ENCODE peak calls at places on chromosomes 13 and 19, in six cellular contexts. T, A, K, Q, E and G are unnamed samples.

GRCh38 chr19:33052352-33052972 is 12.2 kb downstream of the RHPN2 start:
- DNase-seq in Q (no peak), K (no peak), E (no peak), T (no peak), A (no peak), G (no peak)

GRCh38 chr13:74388626-74389025 is 254.4 kb upstream of the KLF12 start:
- DNase-seq in A (no peak), Q (no peak), K (no peak), T (no peak), E (no peak), G (no peak)

GRCh38 chr19:38894968-38895367 is 4.5 kb downstream of the SIRT2 start:
- DNase-seq in Q (no peak), E (no peak), T (no peak), A (no peak), K (no peak), G (no peak)

GRCh38 chr19:35846038-35846668 is 6.2 kb downstream of the NPHS1 start:
- DNase-seq in A (no peak), Q (no peak), K (no peak), E (no peak), T (no peak), G (no peak)

GRCh38 chr19:5705552-5705951 is 14.4 kb downstream of the LONP1 start:
- DNase-seq in A (no peak), K (no peak), Q (no peak), T (no peak), E (no peak), G (no peak)

GRCh38 chr13:33976965-33977364 is 159.0 kb downstream of the RFC3 start:
- DNase-seq in A (no peak), T (no peak), K (no peak), E (no peak), Q (no peak), G (no peak)

GRCh38 chr19:38425810-38426466 is at the start of gene RASGRP4:
- DNase-seq in Q (peak; percentile 57), A (no peak), K (peak; percentile 66), E (no peak), T (no peak), G (peak; percentile 53)

GRCh38 chr13:39538826-39539555 is 64.0 kb downstream of the LHFPL6 start:
- DNase-seq in Q (no peak), E (peak; percentile 38), A (no peak), K (no peak), T (no peak), G (no peak)

GRCh38 chr19:35110974-35111373 is 4.6 kb upstream of the FXYD3 start:
- DNase-seq in K (no peak), T (no peak), A (no peak), E (no peak), Q (no peak), G (no peak)

GRCh38 chr19:39145180-39145953 is 19.8 kb downstream of the PAK4 start:
- DNase-seq in Q (peak; percentile 54), E (no peak), A (no peak), K (no peak), T (no peak), G (no peak)

GRCh38 chr19:9727644-9728043 is 40.9 kb downstream of the ZNF846 start:
- DNase-seq in E (no peak), T (no peak), Q (no peak), K (no peak), A (no peak), G (no peak)

GRCh38 chr13:96650301-96650886 is 343.9 kb downstream of the OXGR1 start:
- DNase-seq in E (no peak), K (no peak), Q (no peak), T (no peak), A (peak; percentile 58), G (peak; percentile 4)

GRCh38 chr19:32403291-32403995 is 2.1 kb upstream of the DPY19L3 start:
- DNase-seq in Q (no peak), A (no peak), E (no peak), T (no peak), K (no peak), G (no peak)

GRCh38 chr19:34838753-34839431 is 65.9 kb upstream of the ZNF599 start:
- DNase-seq in E (no peak), A (peak; percentile 21), T (peak; percentile 47), Q (peak; percentile 26), K (no peak), G (no peak)

GRCh38 chr13:51000576-51001260 is 91.1 kb downstream of the RNASEH2B start:
- DNase-seq in A (no peak), T (no peak), E (peak; percentile 11), K (peak; percentile 82), Q (peak; percentile 44), G (no peak)

GRCh38 chr19:294819-295686 is 3.9 kb upstream of the PLPP2 start:
- DNase-seq in A (no peak), T (peak; percentile 72), E (no peak), Q (no peak), K (peak; percentile 52), G (peak; percentile 77)

GRCh38 chr13:33228645-33229445 is 56.7 kb downstream of the STARD13 start:
- DNase-seq in Q (no peak), A (peak; percentile 71), T (no peak), K (no peak), E (no peak), G (peak; percentile 60)

GRCh38 chr19:50889638-50890037 is 16.4 kb downstream of the KLK2 start:
- DNase-seq in A (no peak), K (no peak), E (no peak), T (no peak), Q (no peak), G (no peak)

GRCh38 chr19:55070755-55071502 is 4.7 kb upstream of the EPS8L1 start:
- DNase-seq in T (no peak), Q (no peak), A (no peak), E (peak; percentile 11), K (no peak), G (no peak)

GRCh38 chr13:34410653-34411052 is 531.4 kb upstream of the NBEA start:
- DNase-seq in A (no peak), K (no peak), T (no peak), Q (no peak), E (no peak), G (no peak)

GRCh38 chr13:97212540-97213146 is 9.5 kb upstream of the MBNL2 start:
- DNase-seq in T (peak; percentile 23), K (no peak), E (no peak), A (peak; percentile 56), Q (no peak), G (peak; percentile 20)

GRCh38 chr13:37068962-37069361 is 9.5 kb upstream of the SUPT20H start:
- DNase-seq in Q (no peak), K (no peak), A (peak; percentile 15), E (no peak), T (no peak), G (no peak)

GRCh38 chr13:23399254-23399796 is 34.2 kb downstream of the SACS start:
- DNase-seq in Q (no peak), E (no peak), K (no peak), T (no peak), A (no peak), G (no peak)

GRCh38 chr19:52112624-52113023 is 17.1 kb upstream of the ZNF841 start:
- DNase-seq in K (no peak), Q (no peak), E (no peak), T (no peak), A (no peak), G (no peak)

GRCh38 chr13:55649485-55649884 is 1491.2 kb upstream of the PRR20A start:
- DNase-seq in E (no peak), Q (no peak), T (no peak), A (no peak), K (no peak), G (no peak)
- TF ChIP-seq CTCF in E (no peak), Q (no peak), T (no peak), A (no peak), K (no peak), G (no peak)

DNA sequence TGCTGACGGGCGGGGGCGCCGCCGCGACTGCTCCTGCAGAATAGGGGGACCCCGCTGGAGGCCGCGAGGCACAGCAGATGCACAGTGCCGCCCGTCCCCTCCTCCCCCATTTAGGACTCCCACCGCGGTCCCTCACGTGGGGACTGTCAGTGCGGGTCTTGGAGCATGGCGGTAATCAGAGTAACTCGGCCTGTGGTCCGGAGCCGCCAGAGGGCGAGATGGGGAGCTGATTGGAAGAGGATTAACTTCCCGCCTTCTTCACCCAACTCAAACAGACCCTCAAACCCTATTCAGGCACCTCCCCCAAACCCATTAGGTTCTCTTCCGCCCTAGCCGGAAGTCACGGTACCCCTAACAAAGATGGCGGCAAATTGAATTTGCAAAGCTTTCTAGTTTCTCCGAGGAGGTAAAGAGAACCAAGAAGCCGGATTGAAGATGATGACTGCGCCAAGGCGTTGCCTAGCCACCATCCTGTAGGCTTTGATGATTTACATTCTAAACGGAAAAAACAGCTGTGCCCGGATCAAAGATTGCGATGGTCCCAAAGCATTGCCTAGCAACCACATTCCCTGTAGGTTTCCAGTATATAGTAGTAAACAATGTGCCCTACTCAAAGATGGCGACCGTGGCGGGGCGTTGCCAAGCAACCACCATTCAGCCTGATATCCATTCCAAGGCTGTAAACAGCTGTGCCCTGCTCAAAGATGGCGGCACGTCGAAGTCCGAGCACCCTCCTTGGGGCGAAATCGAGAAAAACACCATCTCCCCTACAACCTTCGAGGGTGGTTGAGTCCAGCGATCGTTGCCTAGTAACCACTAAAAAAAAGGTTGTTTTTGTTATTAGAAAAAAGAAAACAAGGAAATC is at the start of gene FUZ:
- DNase-seq in Q (peak; percentile 98), T (peak; percentile 92), E (peak; percentile 97), K (peak; percentile 98), A (peak; percentile 99), G (peak; percentile 92)
- TF ChIP-seq CTCF in Q (peak; percentile 22), T (peak; percentile 37), E (peak; percentile 45), K (no peak), A (peak; percentile 53), G (no peak)

GRCh38 chr19:18408053-18408476 is 10.6 kb upstream of the LRRC25 start:
- DNase-seq in T (peak; percentile 62), A (no peak), E (no peak), K (peak; percentile 66), Q (no peak), G (peak; percentile 82)
- TF ChIP-seq CTCF in T (peak; percentile 50), A (peak; percentile 69), E (peak; percentile 44), K (peak; percentile 28), Q (peak; percentile 46), G (peak; percentile 52)

GRCh38 chr19:12639901-12640613 is 26.5 kb downstream of the MAN2B1 start:
- DNase-seq in T (peak; percentile 86), Q (peak; percentile 89), A (peak; percentile 69), K (peak; percentile 91), E (peak; percentile 24), G (peak; percentile 91)
- TF ChIP-seq CTCF in T (peak; percentile 67), Q (peak; percentile 73), A (peak; percentile 86), K (peak; percentile 76), E (peak; percentile 78), G (peak; percentile 65)

DNA sequence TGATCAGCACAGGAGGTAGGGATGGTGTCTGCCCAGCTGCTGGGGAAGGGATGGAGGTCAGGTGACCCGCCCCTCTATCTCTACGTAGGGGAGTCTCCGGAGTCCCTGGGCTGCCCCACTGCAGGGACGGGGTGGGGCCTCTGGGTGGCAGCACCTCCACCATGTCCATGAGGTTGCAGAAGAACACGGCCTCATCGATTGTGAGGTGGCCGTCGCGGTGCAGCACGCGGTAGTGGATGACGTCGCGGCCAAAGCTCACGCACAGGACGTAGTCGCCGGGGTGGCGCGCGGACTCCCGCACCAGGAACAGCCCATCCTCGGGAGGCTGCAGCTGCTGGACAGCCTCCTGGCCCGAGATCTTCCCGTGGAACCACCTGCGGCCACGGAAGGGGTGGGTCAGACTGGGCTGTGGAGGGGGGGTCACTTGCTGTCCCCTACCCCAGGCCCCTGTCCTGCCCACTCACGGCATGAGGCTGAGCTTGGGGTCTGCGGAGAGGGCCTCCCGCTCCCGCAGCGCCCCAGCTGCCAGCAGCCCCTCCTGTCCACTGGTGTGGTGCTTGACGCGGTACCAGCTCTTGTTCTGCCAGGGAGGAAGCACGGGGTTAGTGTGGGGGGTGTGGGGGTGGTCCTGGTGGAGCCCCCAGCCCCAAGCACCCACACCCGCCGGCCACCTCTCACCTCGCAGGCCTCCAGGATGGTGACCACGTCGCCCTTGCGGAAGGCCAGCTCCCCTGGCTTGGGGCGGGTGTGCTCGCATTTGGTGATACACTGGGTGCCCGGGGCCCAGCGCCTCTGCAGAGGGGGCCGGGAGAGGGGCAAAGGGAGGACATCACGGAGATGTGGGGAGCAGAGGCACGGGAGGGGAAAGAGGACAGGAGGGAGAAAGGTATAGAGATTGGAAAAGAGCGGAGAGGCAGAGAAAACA is 2.3 kb downstream of the MATK start:
- DNase-seq in T (peak; percentile 46), E (no peak), A (no peak), K (no peak), Q (no peak), G (no peak)
- TF ChIP-seq CTCF in T (no peak), E (no peak), A (peak; percentile 4), K (no peak), Q (peak; percentile 14), G (peak; percentile 44)